ENCODE peak calls at places on chromosomes 6 and 20, in seven cellular contexts. F is upper lobe of left lung; Z is CD8-positive, alpha-beta T cell; G is OCI-LY7; J is adrenal gland; Q is MM.1S; L is tibial artery. O is an unnamed sample.

GRCh38 chr20:4335722-4336121 is 320.4 kb upstream of the RNF24 start:
- DNase-seq in Q (no peak), J (no peak), F (no peak), L (no peak), G (no peak), Z (no peak), O (no peak)

GRCh38 chr6:149112976-149113375 is 204.5 kb upstream of the TAB2 start:
- DNase-seq in Z (no peak), F (no peak), L (no peak), G (peak), Q (no peak), J (no peak), O (no peak)

GRCh38 chr20:37897008-37897548 is 5.8 kb upstream of the VSTM2L start:
- DNase-seq in Z (no peak), L (no peak), F (peak), Q (no peak), G (peak), J (no peak), O (no peak)

GRCh38 chr6:167485186-167485978 is 160.5 kb downstream of the TTLL2 start:
- DNase-seq in L (no peak), F (no peak), G (no peak), Z (no peak), J (no peak), Q (no peak), O (no peak)

GRCh38 chr6:107230448-107230847 is 115.1 kb upstream of the BEND3 start:
- DNase-seq in F (no peak), Z (no peak), L (no peak), G (no peak), J (no peak), Q (no peak), O (no peak)

GRCh38 chr6:84921891-84922290 is 157.5 kb upstream of the TBX18 start:
- DNase-seq in Z (no peak), G (no peak), F (no peak), J (no peak), Q (no peak), L (no peak), O (no peak)

GRCh38 chr6:105184921-105185320 is 5.1 kb upstream of the POPDC3 start:
- DNase-seq in L (no peak), J (no peak), Q (no peak), G (no peak), Z (no peak), F (no peak), O (no peak)

GRCh38 chr6:38509713-38510112 is 130.0 kb downstream of the BTBD9 start:
- DNase-seq in L (no peak), Q (no peak), J (no peak), F (no peak), G (no peak), Z (no peak), O (no peak)

GRCh38 chr20:35318502-35319157 is 26.4 kb upstream of the FAM83C start:
- DNase-seq in Z (no peak), F (no peak), L (no peak), Q (no peak), G (no peak), J (peak), O (no peak)

GRCh38 chr20:62760536-62761057 is 35.7 kb upstream of the MRGBP start:
- DNase-seq in J (no peak), F (peak), L (no peak), Q (no peak), Z (no peak), G (no peak), O (no peak)

DNA sequence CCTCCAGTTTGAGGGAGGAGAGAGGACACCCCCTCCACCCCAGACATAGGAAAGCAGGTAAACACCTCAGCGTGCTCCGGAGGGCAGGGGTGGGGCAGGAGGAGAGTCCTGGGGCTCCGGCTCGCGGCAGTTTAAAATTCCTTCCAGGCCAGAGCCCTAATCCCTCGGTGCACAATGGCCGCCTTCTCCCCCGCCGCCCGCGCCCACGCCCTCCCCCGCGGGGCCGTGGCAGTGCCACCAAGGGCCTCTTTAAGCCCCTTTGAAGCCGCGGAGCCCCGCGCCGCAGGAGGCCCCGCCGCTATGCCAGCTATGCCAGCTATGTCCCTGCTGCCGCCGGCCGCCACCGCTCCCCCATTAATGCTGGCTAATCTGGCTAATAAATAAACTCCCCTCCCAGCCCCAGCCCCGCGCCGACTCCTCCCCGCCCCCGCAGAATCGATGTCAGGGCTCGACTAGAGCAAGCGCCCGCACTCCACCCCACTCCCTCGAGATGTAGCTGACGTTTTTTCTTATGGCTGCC is 125.1 kb downstream of the MRPL14 start:
- DNase-seq in G (no peak), Z (no peak), L (no peak), Q (no peak), J (no peak), F (peak), O (no peak)
- H3K27ac ChIP-seq in G (no peak), Z (no peak), L (no peak), Q (no peak), J (no peak), F (peak), O (no peak)

DNA sequence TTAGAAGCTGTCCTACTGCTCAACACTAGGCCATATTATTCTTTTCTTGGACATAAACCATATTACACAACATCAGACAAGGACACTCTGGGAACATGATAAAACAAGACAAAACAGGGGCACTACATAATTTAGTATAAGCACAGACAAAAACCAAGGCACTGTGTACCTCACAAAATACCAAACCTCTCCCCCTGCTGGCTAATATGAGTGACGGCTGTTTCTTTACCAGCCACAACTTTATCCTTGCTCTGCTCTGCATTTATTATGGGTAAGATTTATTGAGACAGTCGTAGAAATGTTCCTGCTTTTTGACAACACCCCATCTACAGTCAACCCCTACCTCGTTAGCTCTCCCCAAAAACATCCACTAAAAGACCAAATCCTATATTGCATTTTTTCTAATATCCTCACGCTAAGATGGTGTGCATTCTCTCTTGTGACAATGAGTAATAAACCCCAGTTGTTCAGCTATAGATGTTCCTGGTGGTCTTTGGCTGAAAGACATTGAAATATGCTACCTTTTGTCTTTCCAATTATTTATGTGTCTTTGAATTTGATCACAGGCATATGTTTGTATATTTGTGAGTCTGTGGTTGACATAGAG is 23.8 kb upstream of the POLR1H start:
- DNase-seq in Q (peak), F (no peak), Z (no peak), G (peak), L (no peak), J (peak), O (no peak)
- TF ChIP-seq CTCF in Q (peak), F (no peak), Z (peak), G (peak), L (peak), J (peak), O (no peak)

GRCh38 chr6:35729349-35729678 is 7.5 kb upstream of the ARMC12 start:
- DNase-seq in G (no peak), Z (no peak), Q (no peak), F (no peak), J (no peak), L (no peak), O (no peak)

GRCh38 chr6:35731736-35732532 is 4.9 kb upstream of the ARMC12 start:
- DNase-seq in J (peak), Q (peak), L (peak), G (peak), F (peak), Z (peak), O (peak)

GRCh38 chr6:35731414-35731735 is 5.5 kb upstream of the ARMC12 start:
- DNase-seq in L (peak), Q (peak), J (peak), Z (peak), F (peak), G (peak), O (peak)

GRCh38 chr6:35729722-35730121 is 7.1 kb upstream of the ARMC12 start:
- DNase-seq in F (no peak), L (no peak), Q (no peak), J (no peak), Z (no peak), G (peak), O (no peak)

DNA sequence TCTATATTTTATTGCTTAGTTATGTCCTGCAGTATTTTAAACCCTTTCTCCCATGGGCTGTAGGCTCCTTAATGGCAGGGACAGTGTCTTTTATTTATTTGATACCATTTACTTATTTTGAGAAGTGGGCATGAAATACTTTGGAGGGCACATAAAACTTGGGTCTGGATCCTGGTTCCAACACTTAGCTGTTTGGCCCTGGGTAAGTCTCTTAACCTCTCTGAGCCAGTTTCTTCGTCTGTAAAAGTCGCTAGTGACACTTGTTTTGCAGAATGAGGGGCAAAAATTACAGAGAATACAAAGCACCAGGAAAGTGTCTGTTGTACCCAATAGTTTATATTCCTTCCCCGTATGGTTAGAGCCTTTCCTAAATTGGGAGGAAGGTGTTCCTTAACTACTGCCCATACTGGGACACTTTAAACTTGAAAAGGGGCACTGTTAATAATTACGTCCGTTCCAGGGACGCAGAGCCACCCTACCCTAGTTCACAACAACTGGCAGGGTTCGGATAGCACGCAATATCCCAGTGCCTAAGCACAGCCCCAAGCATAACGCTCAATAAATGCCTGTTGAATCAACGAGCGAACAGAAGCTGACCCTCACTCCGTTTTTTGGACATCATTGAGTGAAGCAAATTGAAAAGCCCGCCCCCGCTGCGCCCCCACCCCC is 6.0 kb upstream of the ARMC12 start:
- DNase-seq in F (no peak), L (no peak), G (peak), J (no peak), Z (no peak), Q (no peak), O (no peak)
- H3K4me3 ChIP-seq in F (peak), L (peak), G (peak), J (peak), Z (peak), Q (peak), O (peak)

DNA sequence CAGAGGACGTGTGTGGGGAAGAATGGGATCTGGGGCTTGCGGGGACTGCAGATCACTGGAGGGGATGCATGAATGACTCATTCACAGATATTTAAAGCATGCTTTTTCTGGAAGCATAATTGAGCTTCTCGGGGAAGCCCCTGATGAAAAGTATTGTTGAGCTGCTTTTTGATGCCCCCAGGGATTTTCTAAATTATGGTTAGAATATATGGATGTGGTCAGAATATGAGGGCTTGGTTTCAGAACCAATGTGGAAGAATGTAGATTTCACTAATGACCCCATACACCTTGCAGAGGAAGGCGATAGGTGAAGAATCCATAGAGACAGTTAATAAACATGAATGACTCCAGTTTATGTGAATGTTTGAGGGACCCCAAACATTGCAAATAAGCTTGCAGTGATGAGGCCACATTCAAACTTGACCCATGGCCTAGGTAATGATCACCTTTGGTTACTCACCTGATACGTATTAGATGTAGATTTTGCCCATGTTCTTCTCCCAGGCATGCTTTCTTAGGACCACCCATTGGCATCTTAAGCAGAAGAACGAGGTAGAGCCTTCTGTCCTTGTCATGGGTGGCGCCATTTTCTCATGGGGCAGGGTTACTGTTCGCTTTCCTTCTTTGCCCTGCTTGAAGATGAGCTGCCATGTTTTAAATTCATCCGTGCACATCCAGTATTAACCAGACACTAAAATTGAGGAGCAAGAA is 36.3 kb downstream of the GMPR start:
- DNase-seq in Q (no peak), L (no peak), J (no peak), Z (no peak), F (no peak), G (no peak), O (no peak)
- H3K27ac ChIP-seq in Q (no peak), L (no peak), J (no peak), Z (no peak), F (no peak), G (no peak), O (no peak)

GRCh38 chr6:115133790-115134189 is 791.0 kb upstream of the HS3ST5 start:
- DNase-seq in L (no peak), Q (no peak), Z (no peak), J (no peak), F (no peak), G (no peak), O (no peak)

DNA sequence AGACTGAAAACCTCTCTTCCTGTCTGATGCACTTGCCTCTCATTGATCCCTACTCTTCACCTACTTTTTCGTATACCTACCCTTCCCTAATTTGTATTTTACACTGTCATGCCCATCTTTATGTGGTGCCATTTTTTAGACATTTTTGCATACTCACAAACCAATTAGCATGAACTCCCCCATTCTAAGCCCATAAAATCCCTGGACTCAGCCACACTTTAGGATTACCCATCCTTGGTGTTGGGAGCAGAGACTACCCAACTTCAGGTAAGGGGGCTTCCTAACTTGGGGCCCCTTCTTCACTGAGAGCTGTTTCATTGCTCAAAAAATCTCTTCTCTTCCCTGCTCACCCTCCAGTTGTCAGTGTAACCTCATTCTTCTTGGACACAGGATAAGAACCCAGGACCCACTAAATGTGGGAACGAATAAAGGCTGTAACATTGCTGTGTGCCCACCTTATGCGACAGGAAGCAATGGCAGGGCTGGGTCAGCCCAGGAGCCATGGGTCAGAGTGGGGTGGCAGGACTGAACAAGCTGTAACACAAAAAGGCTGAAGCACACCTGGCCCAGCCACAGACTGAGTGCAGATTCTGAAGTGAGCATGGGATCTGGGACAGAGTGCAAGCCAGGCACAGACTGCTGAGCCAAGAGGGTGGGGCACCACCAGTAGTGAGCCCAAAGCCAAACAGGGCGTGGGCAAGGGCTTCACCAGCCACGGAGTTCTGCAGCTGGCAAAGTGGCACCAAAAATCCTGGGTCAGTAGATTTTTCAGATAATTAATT is 789.1 kb upstream of the HS3ST5 start:
- DNase-seq in F (no peak), J (no peak), Z (no peak), G (no peak), L (no peak), Q (no peak), O (no peak)
- TF ChIP-seq CTCF in F (no peak), J (no peak), Z (no peak), G (no peak), L (no peak), Q (no peak), O (no peak)

GRCh38 chr6:32108094-32108627 is 977 bp downstream of the TNXB start:
- DNase-seq in Z (no peak), F (peak), Q (no peak), L (peak), J (no peak), G (no peak), O (peak)
- H3K4me3 ChIP-seq in Z (no peak), F (peak), Q (no peak), L (peak), J (peak), G (no peak), O (peak)

O was measured in coronary artery.